ENCODE peak calls at places on chromosomes 6 and 20, in four cellular contexts. D is left lung, H is right lobe of liver, I is adrenal gland. M is an unnamed sample.

GRCh38 chr6:117384659-117385058 is 41.1 kb downstream of the ROS1 start:
- DNase-seq in D (no peak), H (no peak), I (no peak), M (peak)

GRCh38 chr20:45999908-46000570 is 8.7 kb upstream of the MMP9 start:
- DNase-seq in D (no peak), H (no peak), I (no peak), M (no peak)

GRCh38 chr6:11798096-11798495 is 19.5 kb upstream of the ADTRP start:
- DNase-seq in D (no peak), H (no peak), I (no peak), M (no peak)

GRCh38 chr20:39893013-39893685 is 795.9 kb downstream of the MAFB start:
- DNase-seq in D (no peak), H (no peak), I (no peak), M (no peak)

GRCh38 chr6:20931772-20932171 is 397.5 kb downstream of the CDKAL1 start:
- DNase-seq in D (no peak), H (no peak), I (no peak), M (no peak)

GRCh38 chr6:169577974-169578373 is 123.9 kb downstream of the WDR27 start:
- DNase-seq in D (no peak), H (no peak), I (no peak), M (no peak)

GRCh38 chr6:148924226-148924989 is 177.6 kb downstream of the UST start:
- DNase-seq in D (no peak), H (no peak), I (no peak), M (no peak)

GRCh38 chr6:14567842-14568241 is 450.3 kb downstream of the CD83 start:
- DNase-seq in D (no peak), H (no peak), I (no peak), M (no peak)

GRCh38 chr6:8639928-8640649 is 204.7 kb upstream of the SLC35B3 start:
- DNase-seq in D (no peak), H (no peak), I (no peak), M (no peak)

GRCh38 chr20:24648919-24649318 is 179.5 kb downstream of the SYNDIG1 start:
- DNase-seq in D (no peak), H (no peak), I (no peak), M (no peak)

GRCh38 chr6:38443341-38443740 is 196.4 kb downstream of the BTBD9 start:
- DNase-seq in D (no peak), H (no peak), I (no peak), M (no peak)

GRCh38 chr6:111722220-111722731 is 116.6 kb upstream of the TRAF3IP2 start:
- DNase-seq in D (no peak), H (no peak), I (no peak), M (no peak)

GRCh38 chr6:13485923-13486557 is 1.4 kb downstream of the GFOD1 start:
- DNase-seq in D (peak), H (peak), I (peak), M (no peak)

GRCh38 chr6:36752187-36752885 is 54.7 kb downstream of the RAB44 start:
- DNase-seq in D (peak), H (no peak), I (no peak), M (peak)

GRCh38 chr6:99743647-99744046 is 137.0 kb downstream of the PRDM13 start:
- DNase-seq in D (no peak), H (no peak), I (no peak), M (no peak)

GRCh38 chr20:47540443-47541354 is 39.0 kb downstream of the NCOA3 start:
- DNase-seq in D (no peak), H (no peak), I (no peak), M (no peak)

GRCh38 chr20:58014628-58015315 is 213.7 kb downstream of the ANKRD60 start:
- DNase-seq in D (no peak), H (no peak), I (peak), M (no peak)

GRCh38 chr6:142301421-142302391 is at the start of gene ADGRG6:
- DNase-seq in D (peak), H (peak), I (no peak), M (peak)

GRCh38 chr20:20229595-20229994 is 138.3 kb upstream of the INSM1 start:
- DNase-seq in D (no peak), H (no peak), I (no peak), M (no peak)

GRCh38 chr6:34839696-34840352 is 47.9 kb downstream of the BLTP3A start:
- DNase-seq in D (no peak), H (no peak), I (no peak), M (no peak)

GRCh38 chr6:21023210-21023609 is 489.0 kb downstream of the CDKAL1 start:
- DNase-seq in D (no peak), H (no peak), I (no peak), M (no peak)

GRCh38 chr6:12012231-12012565 is at the start of gene HIVEP1:
- DNase-seq in D (peak), H (peak), I (no peak), M (peak)

GRCh38 chr6:123526128-123526527 is 110.6 kb downstream of the TRDN start:
- DNase-seq in D (no peak), H (no peak), I (no peak), M (no peak)

GRCh38 chr6:144033816-144034540 is 25.9 kb upstream of the PLAGL1 start:
- DNase-seq in D (no peak), H (no peak), I (no peak), M (no peak)

GRCh38 chr6:26240157-26240980 is 124.6 kb upstream of the BTN3A2 start:
- DNase-seq in D (peak), H (no peak), I (peak), M (peak)

GRCh38 chr20:346640-347316 is at the start of gene NRSN2:
- DNase-seq in D (peak), H (no peak), I (peak), M (peak)

GRCh38 chr20:43102394-43102793 is 87.3 kb downstream of the PTPRT start:
- DNase-seq in D (no peak), H (no peak), I (no peak), M (no peak)

GRCh38 chr20:44648579-44648978 is 2.9 kb downstream of the ADA start:
- DNase-seq in D (no peak), H (no peak), I (no peak), M (no peak)

GRCh38 chr6:88238065-88238464 is 71.9 kb upstream of the CNR1 start:
- DNase-seq in D (no peak), H (no peak), I (no peak), M (no peak)

GRCh38 chr20:22333885-22334545 is 250.4 kb downstream of the FOXA2 start:
- DNase-seq in D (peak), H (no peak), I (peak), M (peak)

GRCh38 chr6:32885698-32886286 is 31.8 kb downstream of the PSMB9 start:
- DNase-seq in D (no peak), H (no peak), I (no peak), M (no peak)

GRCh38 chr6:153927867-153928266 is 111.2 kb upstream of the OPRM1 start:
- DNase-seq in D (no peak), H (no peak), I (no peak), M (no peak)

GRCh38 chr6:141164042-141164748 is 968.5 kb upstream of the GJE1 start:
- DNase-seq in D (no peak), H (no peak), I (no peak), M (peak)

GRCh38 chr6:156980948-156981347 is 203.8 kb downstream of the ARID1B start:
- DNase-seq in D (no peak), H (no peak), I (no peak), M (no peak)
- H3K27ac ChIP-seq in D (no peak), H (no peak), I (no peak), M (no peak)

GRCh38 chr20:61516398-61517208 is 264.5 kb downstream of the CDH4 start:
- DNase-seq in D (no peak), H (no peak), I (no peak), M (no peak)

GRCh38 chr20:61515922-61516321 is 263.9 kb downstream of the CDH4 start:
- DNase-seq in D (no peak), H (no peak), I (no peak), M (no peak)

GRCh38 chr20:61518424-61518951 is 266.4 kb downstream of the CDH4 start:
- DNase-seq in D (no peak), H (no peak), I (no peak), M (no peak)

GRCh38 chr20:61519488-61519887 is 267.4 kb downstream of the CDH4 start:
- DNase-seq in D (no peak), H (peak), I (no peak), M (no peak)

DNA sequence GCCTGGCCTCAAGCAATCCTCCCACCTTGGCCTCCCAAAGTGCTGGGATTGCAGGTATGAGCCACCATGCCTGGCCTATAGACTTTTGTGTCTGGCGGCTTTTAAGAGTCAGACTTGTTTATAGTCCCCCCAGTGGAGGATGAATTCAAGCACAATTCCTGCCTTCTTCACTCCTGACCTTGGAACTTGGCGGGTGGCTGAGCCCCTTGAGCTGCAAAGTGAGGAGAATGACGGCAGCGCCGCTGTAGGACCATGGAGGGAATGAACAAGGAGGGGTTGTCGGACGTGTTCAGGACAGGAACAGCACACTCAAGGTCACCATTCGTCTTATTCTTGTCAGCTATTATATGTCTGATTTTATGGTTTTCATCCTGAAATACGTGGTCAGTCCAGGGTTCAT is 265.4 kb downstream of the CDH4 start:
- DNase-seq in D (no peak), H (no peak), I (no peak), M (no peak)
- H3K27ac ChIP-seq in D (no peak), H (no peak), I (no peak), M (no peak)

GRCh38 chr6:3906191-3907019 is 57.2 kb downstream of the FAM50B start:
- DNase-seq in D (no peak), H (no peak), I (no peak), M (no peak)
- H3K27ac ChIP-seq in D (no peak), H (no peak), I (no peak), M (no peak)

GRCh38 chr6:3232017-3232838 is 4.8 kb upstream of the TUBB2B start:
- DNase-seq in D (no peak), H (no peak), I (no peak), M (no peak)
- H3K27ac ChIP-seq in D (no peak), H (no peak), I (no peak), M (peak)

DNA sequence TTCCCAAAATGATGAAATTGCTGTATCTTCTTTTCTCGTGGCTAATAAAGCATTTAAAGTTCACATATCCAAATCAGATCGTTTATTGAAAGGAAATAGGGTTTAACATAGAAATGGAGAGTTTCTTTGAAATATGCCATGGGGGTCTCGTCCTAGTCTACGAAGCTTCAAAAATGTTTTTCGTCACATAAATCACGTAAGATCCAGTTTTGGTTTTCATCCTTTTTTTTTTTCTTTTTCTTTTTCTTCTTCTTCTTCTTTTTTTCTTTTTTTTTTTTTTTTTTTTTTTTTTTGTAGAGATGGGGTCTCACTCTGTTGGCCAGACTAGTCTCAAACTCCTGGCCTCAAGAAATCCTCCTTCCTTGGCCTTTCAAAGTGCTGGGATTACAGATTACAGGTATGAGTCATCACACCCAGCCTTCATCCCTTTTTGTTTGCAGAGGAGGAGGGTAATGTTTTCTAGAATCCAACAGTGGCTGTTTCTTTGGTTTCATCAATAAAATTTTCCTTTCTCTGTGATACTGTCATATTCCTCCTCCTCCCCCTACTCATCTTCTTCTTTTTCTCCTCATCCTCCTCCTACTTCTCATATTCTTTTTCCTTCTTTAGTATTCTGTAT is 94.7 kb upstream of the LOC128125822 start:
- DNase-seq in D (no peak), H (no peak), I (no peak), M (no peak)
- H3K27ac ChIP-seq in D (no peak), H (no peak), I (no peak), M (no peak)

GRCh38 chr20:9136114-9136513 is 67.2 kb downstream of the PLCB4 start:
- DNase-seq in D (no peak), H (no peak), I (no peak), M (no peak)
- H3K27ac ChIP-seq in D (no peak), H (no peak), I (no peak), M (no peak)

GRCh38 chr20:63499333-63499969 is 568 bp upstream of the EEF1A2 start:
- DNase-seq in D (no peak), H (peak), I (no peak), M (no peak)

GRCh38 chr20:63497138-63497945 is 1.5 kb downstream of the EEF1A2 start:
- DNase-seq in D (no peak), H (peak), I (no peak), M (no peak)

GRCh38 chr20:63498950-63499332 is at the start of gene EEF1A2:
- DNase-seq in D (no peak), H (peak), I (peak), M (peak)

GRCh38 chr20:63496404-63497120 is 2.3 kb downstream of the EEF1A2 start:
- DNase-seq in D (no peak), H (peak), I (no peak), M (no peak)

DNA sequence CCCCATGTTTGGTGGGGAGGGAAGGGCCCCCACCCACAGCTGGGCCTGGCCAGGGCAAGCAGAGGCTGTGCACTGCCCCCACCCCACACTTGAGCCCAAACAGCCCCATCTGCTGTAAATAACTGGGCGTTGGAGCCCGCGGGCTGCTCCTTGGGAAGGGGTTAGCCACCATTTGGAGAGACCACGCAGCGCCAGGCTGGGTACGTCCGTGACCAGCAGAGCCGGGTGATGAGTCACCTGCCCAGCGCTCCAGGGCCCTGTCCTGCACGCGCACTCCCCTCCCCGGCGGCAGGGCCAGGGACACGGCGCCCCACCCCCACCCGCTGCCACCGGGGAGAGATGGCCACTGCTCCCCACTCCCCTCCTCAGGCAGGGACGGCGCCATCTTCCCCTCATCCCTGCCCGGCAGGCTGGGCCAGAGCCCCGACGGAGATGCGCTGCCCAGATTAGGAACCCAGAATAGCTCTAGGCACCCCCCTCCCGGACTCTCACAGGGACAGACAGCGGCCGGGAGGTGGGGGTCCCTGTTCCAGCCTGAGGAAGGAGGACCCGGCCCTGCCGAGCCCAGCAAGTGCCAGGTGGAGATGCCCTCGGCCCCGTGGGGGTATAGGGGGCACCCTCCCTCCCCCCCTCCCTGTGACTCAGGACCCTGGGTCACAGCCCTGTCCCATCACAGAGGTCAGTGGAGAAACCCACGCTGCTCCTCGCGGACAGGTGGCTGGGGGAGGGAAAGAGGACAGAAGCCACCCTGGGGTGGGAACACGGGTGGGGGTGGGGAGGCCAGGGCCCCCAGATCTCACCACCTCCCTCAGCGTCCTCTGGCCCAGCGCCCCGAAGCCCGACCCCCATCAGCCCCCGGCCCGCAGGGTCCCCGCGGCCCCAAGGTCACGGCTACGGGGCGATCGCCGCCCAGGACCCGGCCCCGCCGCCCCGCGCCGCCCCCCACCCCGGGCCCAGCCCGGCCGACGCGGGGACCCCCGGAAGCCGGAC is 642 bp downstream of the EEF1A2 start:
- DNase-seq in D (no peak), H (peak), I (peak), M (peak)
- H3K27ac ChIP-seq in D (no peak), H (no peak), I (no peak), M (peak)

GRCh38 chr6:56899311-56899710 is 55.6 kb upstream of the BEND6 start:
- DNase-seq in D (no peak), H (no peak), I (no peak), M (no peak)
- H3K27ac ChIP-seq in D (no peak), H (no peak), I (no peak), M (no peak)